ENCODE peak calls at places on chromosomes 7 and 10, in seven cellular contexts. Y is esophagus squamous epithelium, J is NCI-H345, M is ureter, G is NCI-H187, A is heart left ventricle, N is skeletal muscle cell. C is an unnamed sample.

GRCh38 chr7:587769-588168 is 68.1 kb upstream of the PDGFA start:
- DNase-seq in Y (no peak), J (no peak), M (no peak), G (no peak), A (peak), N (no peak), C (no peak)

GRCh38 chr7:146503844-146504243 is 387.2 kb downstream of the CNTNAP2 start:
- DNase-seq in Y (no peak), J (no peak), M (no peak), G (no peak), A (no peak), N (no peak), C (no peak)

GRCh38 chr7:135291809-135292253 is 58.2 kb downstream of the STRA8 start:
- DNase-seq in Y (no peak), J (peak), M (no peak), G (no peak), A (no peak), N (peak), C (no peak)

GRCh38 chr10:92387289-92387940 is 96.4 kb downstream of the MARCHF5 start:
- DNase-seq in Y (no peak), J (no peak), M (no peak), G (no peak), A (no peak), N (peak), C (no peak)

GRCh38 chr10:83012866-83013265 is 1126.4 kb upstream of the GHITM start:
- DNase-seq in Y (no peak), J (no peak), M (no peak), G (no peak), A (no peak), N (peak), C (no peak)

GRCh38 chr7:146235210-146235609 is 118.6 kb downstream of the CNTNAP2 start:
- DNase-seq in Y (no peak), J (no peak), M (no peak), G (no peak), A (no peak), N (no peak), C (no peak)

GRCh38 chr7:124728610-124729009 is 37.0 kb downstream of the GPR37 start:
- DNase-seq in Y (no peak), J (no peak), M (no peak), G (no peak), A (no peak), N (no peak), C (no peak)

GRCh38 chr7:132584796-132585494 is 8.7 kb upstream of the PLXNA4 start:
- DNase-seq in Y (no peak), J (peak), M (no peak), G (no peak), A (no peak), N (no peak), C (no peak)

GRCh38 chr7:55549457-55549856 is 22.8 kb downstream of the VOPP1 start:
- DNase-seq in Y (no peak), J (no peak), M (no peak), G (no peak), A (no peak), N (no peak), C (no peak)

GRCh38 chr7:28017372-28017771 is 163.2 kb downstream of the JAZF1 start:
- DNase-seq in Y (no peak), J (no peak), M (no peak), G (no peak), A (no peak), N (no peak), C (no peak)

GRCh38 chr7:23530901-23531793 is 634 bp downstream of the TRA2A start:
- DNase-seq in Y (no peak), J (peak), M (peak), G (peak), A (peak), N (no peak), C (peak)

GRCh38 chr10:125857185-125857760 is 23.8 kb downstream of the DHX32 start:
- DNase-seq in Y (no peak), J (no peak), M (no peak), G (no peak), A (no peak), N (no peak), C (no peak)

GRCh38 chr7:66741706-66742053 is 1.1 kb downstream of the RABGEF1 start:
- DNase-seq in Y (no peak), J (no peak), M (no peak), G (no peak), A (no peak), N (no peak), C (no peak)

GRCh38 chr10:86066696-86067095 is 299.9 kb downstream of the GRID1 start:
- DNase-seq in Y (no peak), J (no peak), M (no peak), G (no peak), A (no peak), N (no peak), C (no peak)